ENCODE peak calls at places on chromosomes 13 and 19, in six cellular contexts. H is mesenchymal stem cell, N is IMR-90, J is H9, R is neuronal stem cell, Z is H1. L is an unnamed sample.
A peak's percentile ranks its signal among the peaks of the same experiment; 100 is the strongest.

GRCh38 chr19:29287061-29287460 is 74.1 kb upstream of the UQCRFS1 start:
- DNase-seq in H (no peak), N (no peak), J (no peak), R (no peak), Z (no peak), L (no peak)

GRCh38 chr13:28653111-28653510 is 5.8 kb upstream of the POMP start:
- DNase-seq in H (no peak), N (no peak), J (no peak), R (no peak), Z (no peak), L (no peak)

GRCh38 chr13:81986308-81986707 is 1645.4 kb upstream of the SPRY2 start:
- DNase-seq in H (no peak), N (no peak), J (no peak), R (no peak), Z (no peak), L (no peak)

GRCh38 chr19:49924004-49924880 is 4.8 kb upstream of the ATF5 start:
- DNase-seq in H (no peak), N (no peak), J (no peak), R (no peak), Z (no peak), L (no peak)

GRCh38 chr13:61664821-61665705 is 249.4 kb upstream of the PCDH20 start:
- DNase-seq in H (no peak), N (no peak), J (no peak), R (no peak), Z (no peak), L (no peak)

GRCh38 chr19:17079710-17080440 is 4.3 kb downstream of the MYO9B start:
- DNase-seq in H (peak; percentile 100), N (peak; percentile 99), J (no peak), R (peak; percentile 37), Z (no peak), L (peak; percentile 88)

GRCh38 chr19:39171479-39172465 is 25.0 kb upstream of the NCCRP1 start:
- DNase-seq in H (no peak), N (no peak), J (no peak), R (no peak), Z (no peak), L (no peak)

GRCh38 chr13:23630349-23631093 is 60.3 kb downstream of the TNFRSF19 start:
- DNase-seq in H (no peak), N (no peak), J (no peak), R (no peak), Z (no peak), L (no peak)

GRCh38 chr19:10855879-10856522 is 7.8 kb downstream of the C19orf38 start:
- DNase-seq in H (no peak), N (no peak), J (peak; percentile 77), R (no peak), Z (peak; percentile 70), L (peak; percentile 43)

GRCh38 chr13:109146912-109147624 is 517.7 kb downstream of the MYO16 start:
- DNase-seq in H (peak; percentile 84), N (peak; percentile 89), J (no peak), R (no peak), Z (no peak), L (no peak)

GRCh38 chr13:114109646-114110045 is 22.8 kb downstream of the RASA3 start:
- DNase-seq in H (no peak), N (no peak), J (no peak), R (no peak), Z (no peak), L (no peak)

GRCh38 chr13:81480634-81481033 is 1139.7 kb upstream of the SPRY2 start:
- DNase-seq in H (no peak), N (no peak), J (no peak), R (no peak), Z (no peak), L (no peak)

GRCh38 chr13:40187324-40187795 is 479.1 kb downstream of the FOXO1 start:
- DNase-seq in H (no peak), N (no peak), J (peak; percentile 38), R (no peak), Z (no peak), L (no peak)

GRCh38 chr13:59425211-59425721 is 738.5 kb downstream of the DIAPH3 start:
- DNase-seq in H (peak; percentile 15), N (peak; percentile 84), J (no peak), R (no peak), Z (no peak), L (peak; percentile 82)

GRCh38 chr13:37187611-37188010 is 82.1 kb upstream of the CSNK1A1L start:
- DNase-seq in H (no peak), N (no peak), J (no peak), R (no peak), Z (no peak), L (no peak)

GRCh38 chr13:83150616-83151307 is 731.5 kb downstream of the SLITRK1 start:
- DNase-seq in H (no peak), N (no peak), J (no peak), R (no peak), Z (no peak), L (no peak)
- H4K8ac ChIP-seq in H (no peak overlapping the region), N (no peak overlapping the region), J (no peak overlapping the region), R (no peak overlapping the region), Z (no peak overlapping the region), L (no peak overlapping the region)

DNA sequence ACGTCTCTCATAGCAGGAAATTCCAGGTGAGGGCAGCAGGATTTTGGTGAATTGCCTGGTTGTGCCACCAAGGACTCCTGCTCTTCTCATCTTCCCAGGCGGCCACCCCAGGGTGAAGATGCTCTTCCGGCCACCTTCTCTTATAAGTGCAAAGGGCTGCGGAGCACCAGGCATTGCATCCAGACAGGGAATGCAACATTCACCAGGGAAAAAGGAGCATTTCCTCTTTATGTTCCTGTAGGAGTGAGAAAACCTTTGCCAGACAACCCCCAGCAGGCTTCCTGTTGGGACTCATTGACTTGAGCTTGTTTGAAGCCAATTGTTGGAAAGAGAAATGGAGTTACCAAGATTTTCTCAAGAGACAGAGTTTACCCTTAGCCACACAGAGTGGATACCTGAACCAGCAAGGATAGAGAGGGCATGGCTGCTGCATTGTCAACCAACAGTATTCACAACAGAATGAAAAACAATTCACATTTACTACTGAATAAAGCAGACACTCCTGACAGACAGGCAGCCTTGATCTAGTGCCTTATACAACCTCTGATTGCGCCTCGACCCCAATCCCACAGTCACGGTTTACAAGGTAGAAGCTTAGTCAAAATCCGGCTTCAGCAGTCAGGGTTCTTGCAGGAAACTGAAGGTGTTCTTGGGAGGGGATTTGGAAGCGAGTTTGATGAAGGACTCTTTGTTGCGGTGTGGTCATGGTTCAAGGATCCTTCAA is 1.8 kb upstream of the ATP11A start:
- DNase-seq in H (no peak), N (no peak), J (peak; percentile 17), R (no peak), Z (no peak), L (no peak)
- H3K18ac ChIP-seq in H (no peak overlapping the region), N (no peak overlapping the region), J (no peak overlapping the region), R (no peak overlapping the region), Z (no peak overlapping the region), L (no peak overlapping the region)

GRCh38 chr13:83950284-83950683 is 68.0 kb upstream of the SLITRK1 start:
- DNase-seq in H (no peak), N (no peak), J (no peak), R (no peak), Z (no peak), L (no peak)
- H2AFZ ChIP-seq in H (no peak overlapping the region), N (no peak overlapping the region), J (no peak overlapping the region), R (no peak overlapping the region), Z (peak overlapping the region; percentile 15), L (no peak overlapping the region)

GRCh38 chr19:58002384-58003152 is at the start of gene ZNF606:
- DNase-seq in H (peak; percentile 89), N (peak; percentile 84), J (peak; percentile 86), R (peak; percentile 85), Z (peak; percentile 87), L (peak; percentile 80)
- H4K8ac ChIP-seq in H (peak within 1 kb of the TSS; percentile 99), N (peak within 1 kb of the TSS; percentile 97), J (peak within 1 kb of the TSS; percentile 78), R (peak within 1 kb of the TSS; percentile 84), Z (peak within 1 kb of the TSS; percentile 99), L (peak within 1 kb of the TSS; percentile 85)

DNA sequence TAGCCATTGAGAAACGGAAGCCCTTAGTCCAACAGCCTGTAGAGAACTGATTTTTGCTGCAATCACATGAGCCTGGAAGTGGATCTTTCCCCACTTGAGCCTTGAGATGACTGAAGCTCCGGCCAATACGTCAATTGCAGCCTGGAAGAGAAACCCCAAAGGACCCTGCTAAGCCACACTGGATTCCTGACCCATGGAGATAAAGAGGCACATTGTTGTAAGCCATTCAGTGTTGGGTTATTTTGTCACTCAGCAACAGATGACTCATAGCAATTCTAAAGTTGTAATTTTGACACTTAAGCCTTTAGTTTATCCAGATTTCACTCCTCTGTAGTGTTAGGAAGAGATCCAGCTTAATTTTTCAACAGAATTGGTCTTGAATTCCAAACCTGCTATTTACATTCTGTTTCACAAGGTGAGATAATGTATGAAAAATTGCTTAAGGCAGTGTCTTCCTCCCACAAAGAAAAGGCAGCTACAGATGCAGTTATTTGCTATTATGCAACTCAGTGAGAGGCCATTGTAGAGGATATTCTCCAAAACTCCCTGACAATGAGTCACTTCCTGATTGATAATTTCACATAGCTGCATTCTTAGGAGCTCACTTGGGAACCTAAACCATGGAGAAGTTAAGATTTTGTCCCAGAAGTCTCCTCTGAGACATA is 59.4 kb upstream of the TSHZ3 start:
- DNase-seq in H (peak; percentile 96), N (peak; percentile 87), J (no peak), R (no peak), Z (no peak), L (peak; percentile 71)
- H3K18ac ChIP-seq in H (peak overlapping the region; percentile 84), N (no peak overlapping the region), J (no peak overlapping the region), R (no peak overlapping the region), Z (peak overlapping the region; percentile 55), L (no peak overlapping the region)

GRCh38 chr19:2230807-2231533 is 5.2 kb downstream of the PLEKHJ1 start:
- DNase-seq in H (no peak), N (no peak), J (no peak), R (no peak), Z (no peak), L (no peak)
- H2AFZ ChIP-seq in H (no peak overlapping the region), N (peak overlapping the region; percentile 51), J (no peak overlapping the region), R (no peak overlapping the region), Z (no peak overlapping the region), L (no peak overlapping the region)

GRCh38 chr19:1566392-1567115 is 1.6 kb downstream of the MEX3D start:
- DNase-seq in H (peak; percentile 87), N (peak; percentile 77), J (peak; percentile 90), R (peak; percentile 84), Z (peak; percentile 80), L (peak; percentile 53)
- H4K8ac ChIP-seq in H (peak overlapping the region; percentile 79), N (no peak overlapping the region), J (no peak overlapping the region), R (peak overlapping the region; percentile 65), Z (peak overlapping the region; percentile 93), L (peak overlapping the region; percentile 96)

GRCh38 chr13:51518847-51519246 is 65.4 kb upstream of the WDFY2 start:
- DNase-seq in H (no peak), N (peak; percentile 40), J (no peak), R (no peak), Z (no peak), L (peak; percentile 57)

GRCh38 chr13:51524312-51524711 is 60.0 kb upstream of the WDFY2 start:
- DNase-seq in H (peak; percentile 61), N (peak; percentile 44), J (no peak), R (no peak), Z (no peak), L (peak; percentile 64)

GRCh38 chr13:51520524-51520923 is 63.7 kb upstream of the WDFY2 start:
- DNase-seq in H (peak; percentile 37), N (peak; percentile 80), J (no peak), R (no peak), Z (no peak), L (peak; percentile 73)

GRCh38 chr13:51523082-51523518 is 61.2 kb upstream of the WDFY2 start:
- DNase-seq in H (peak; percentile 38), N (peak; percentile 69), J (no peak), R (no peak), Z (no peak), L (peak; percentile 2)

GRCh38 chr13:51519839-51520238 is 64.4 kb upstream of the WDFY2 start:
- DNase-seq in H (no peak), N (peak; percentile 61), J (no peak), R (no peak), Z (no peak), L (peak; percentile 54)
- H3K18ac ChIP-seq in H (no peak overlapping the region), N (no peak overlapping the region), J (no peak overlapping the region), R (no peak overlapping the region), Z (no peak overlapping the region), L (no peak overlapping the region)